ENCODE peak calls at places on chromosomes 5 and 9, in ten cellular contexts. One of them, this sample, is unnamed.

GRCh38 chr9:37004424-37004935 is 29.6 kb downstream of the PAX5 start:
- DNase-seq in A549: no peak
- DNase-seq in H9: no peak
- DNase-seq in MCF 10A: no peak
- DNase-seq in adrenal gland: no peak
- DNase-seq in HCEC 1CT: no peak
- DNase-seq in GM03348: no peak
- DNase-seq in C1 segment of cervical spinal cord: no peak
- DNase-seq in endodermal cell: no peak
- DNase-seq in LoVo: no peak
- DNase-seq in this sample: no peak

GRCh38 chr5:65394078-65394477 is 87.6 kb downstream of the ADAMTS6 start:
- DNase-seq in H9: no peak
- DNase-seq in HCEC 1CT: peak
- DNase-seq in endodermal cell: no peak
- DNase-seq in C1 segment of cervical spinal cord: peak
- DNase-seq in A549: peak
- DNase-seq in adrenal gland: peak
- DNase-seq in GM03348: peak
- DNase-seq in MCF 10A: peak
- DNase-seq in LoVo: no peak
- DNase-seq in this sample: peak

GRCh38 chr5:137015540-137016116 is 483.5 kb downstream of the SPOCK1 start:
- DNase-seq in C1 segment of cervical spinal cord: peak
- DNase-seq in GM03348: no peak
- DNase-seq in MCF 10A: no peak
- DNase-seq in endodermal cell: no peak
- DNase-seq in H9: no peak
- DNase-seq in LoVo: no peak
- DNase-seq in HCEC 1CT: no peak
- DNase-seq in adrenal gland: no peak
- DNase-seq in A549: no peak
- DNase-seq in this sample: no peak

GRCh38 chr9:18018661-18019060 is 439.8 kb downstream of the SH3GL2 start:
- DNase-seq in endodermal cell: no peak
- DNase-seq in A549: no peak
- DNase-seq in adrenal gland: no peak
- DNase-seq in H9: no peak
- DNase-seq in LoVo: no peak
- DNase-seq in C1 segment of cervical spinal cord: no peak
- DNase-seq in HCEC 1CT: no peak
- DNase-seq in GM03348: no peak
- DNase-seq in MCF 10A: no peak
- DNase-seq in this sample: no peak

GRCh38 chr5:83547156-83547555 is 75.6 kb downstream of the VCAN start:
- DNase-seq in adrenal gland: no peak
- DNase-seq in C1 segment of cervical spinal cord: no peak
- DNase-seq in LoVo: no peak
- DNase-seq in A549: no peak
- DNase-seq in HCEC 1CT: no peak
- DNase-seq in endodermal cell: no peak
- DNase-seq in MCF 10A: no peak
- DNase-seq in H9: no peak
- DNase-seq in GM03348: peak
- DNase-seq in this sample: no peak

GRCh38 chr5:1891391-1891790 is 8.7 kb upstream of the IRX4 start:
- DNase-seq in C1 segment of cervical spinal cord: no peak
- DNase-seq in endodermal cell: no peak
- DNase-seq in H9: no peak
- DNase-seq in HCEC 1CT: no peak
- DNase-seq in LoVo: no peak
- DNase-seq in GM03348: no peak
- DNase-seq in MCF 10A: no peak
- DNase-seq in A549: no peak
- DNase-seq in adrenal gland: no peak
- DNase-seq in this sample: no peak

GRCh38 chr9:109652971-109653370 is 127.0 kb upstream of the PALM2AKAP2 start:
- DNase-seq in endodermal cell: peak
- DNase-seq in C1 segment of cervical spinal cord: no peak
- DNase-seq in H9: no peak
- DNase-seq in LoVo: peak
- DNase-seq in MCF 10A: peak
- DNase-seq in adrenal gland: peak
- DNase-seq in A549: peak
- DNase-seq in GM03348: peak
- DNase-seq in HCEC 1CT: peak
- DNase-seq in this sample: no peak

GRCh38 chr9:114141553-114142548 is 13.5 kb upstream of the COL27A1 start:
- DNase-seq in LoVo: no peak
- DNase-seq in A549: no peak
- DNase-seq in MCF 10A: no peak
- DNase-seq in H9: no peak
- DNase-seq in C1 segment of cervical spinal cord: no peak
- DNase-seq in endodermal cell: no peak
- DNase-seq in GM03348: no peak
- DNase-seq in adrenal gland: peak
- DNase-seq in HCEC 1CT: peak
- DNase-seq in this sample: no peak

GRCh38 chr5:33299621-33300208 is 141.1 kb upstream of the TARS1 start:
- DNase-seq in endodermal cell: no peak
- DNase-seq in LoVo: no peak
- DNase-seq in adrenal gland: no peak
- DNase-seq in H9: no peak
- DNase-seq in C1 segment of cervical spinal cord: no peak
- DNase-seq in A549: peak
- DNase-seq in MCF 10A: peak
- DNase-seq in HCEC 1CT: peak
- DNase-seq in GM03348: peak
- DNase-seq in this sample: peak

GRCh38 chr5:130514984-130515690 is 610.9 kb downstream of the CHSY3 start:
- DNase-seq in endodermal cell: no peak
- DNase-seq in C1 segment of cervical spinal cord: no peak
- DNase-seq in MCF 10A: peak
- DNase-seq in A549: peak
- DNase-seq in GM03348: no peak
- DNase-seq in HCEC 1CT: peak
- DNase-seq in adrenal gland: no peak
- DNase-seq in H9: no peak
- DNase-seq in LoVo: peak
- DNase-seq in this sample: no peak

GRCh38 chr9:83406901-83407300 is 131.3 kb downstream of the FRMD3 start:
- DNase-seq in A549: no peak
- DNase-seq in LoVo: no peak
- DNase-seq in adrenal gland: peak
- DNase-seq in endodermal cell: no peak
- DNase-seq in C1 segment of cervical spinal cord: no peak
- DNase-seq in H9: no peak
- DNase-seq in HCEC 1CT: no peak
- DNase-seq in MCF 10A: no peak
- DNase-seq in GM03348: no peak
- DNase-seq in this sample: no peak

GRCh38 chr9:114001794-114002261 is 76.3 kb downstream of the AMBP start:
- DNase-seq in MCF 10A: no peak
- DNase-seq in LoVo: no peak
- DNase-seq in endodermal cell: peak
- DNase-seq in HCEC 1CT: no peak
- DNase-seq in GM03348: no peak
- DNase-seq in A549: no peak
- DNase-seq in C1 segment of cervical spinal cord: no peak
- DNase-seq in adrenal gland: no peak
- DNase-seq in H9: no peak
- DNase-seq in this sample: no peak